ENCODE peak calls at places on chromosomes 3 and 15, in ten cellular contexts. One of them, this sample, is unnamed.
A peak's percentile ranks its signal among the peaks of the same experiment; 100 is the strongest.

GRCh38 chr15:31473384-31474058 is 146.9 kb downstream of the KLF13 start:
- DNase-seq in GM12865: peak; percentile 43
- DNase-seq in psoas muscle: no peak
- DNase-seq in stomach: peak; percentile 21
- DNase-seq in colonic mucosa: no peak
- DNase-seq in fibroblast of mammary gland: no peak
- DNase-seq in cardiac fibroblast: no peak
- DNase-seq in adrenal gland: peak; percentile 19
- DNase-seq in HL-60: no peak
- DNase-seq in fibroblast of lung: no peak
- DNase-seq in this sample: no peak

GRCh38 chr15:69236505-69236904 is 62.2 kb upstream of the PAQR5 start:
- DNase-seq in GM12865: no peak
- DNase-seq in psoas muscle: no peak
- DNase-seq in stomach: no peak
- DNase-seq in colonic mucosa: no peak
- DNase-seq in fibroblast of mammary gland: no peak
- DNase-seq in cardiac fibroblast: no peak
- DNase-seq in adrenal gland: no peak
- DNase-seq in HL-60: no peak
- DNase-seq in fibroblast of lung: no peak
- DNase-seq in this sample: no peak

GRCh38 chr15:32838338-32838737 is 120.5 kb downstream of the GREM1 start:
- DNase-seq in GM12865: no peak
- DNase-seq in psoas muscle: no peak
- DNase-seq in stomach: no peak
- DNase-seq in colonic mucosa: no peak
- DNase-seq in fibroblast of mammary gland: peak; percentile 14
- DNase-seq in cardiac fibroblast: no peak
- DNase-seq in adrenal gland: no peak
- DNase-seq in HL-60: no peak
- DNase-seq in fibroblast of lung: no peak
- DNase-seq in this sample: no peak

GRCh38 chr3:146152841-146153240 is 8.1 kb downstream of the PLOD2 start:
- DNase-seq in GM12865: no peak
- DNase-seq in psoas muscle: no peak
- DNase-seq in stomach: peak; percentile 32
- DNase-seq in colonic mucosa: no peak
- DNase-seq in fibroblast of mammary gland: no peak
- DNase-seq in cardiac fibroblast: no peak
- DNase-seq in adrenal gland: no peak
- DNase-seq in HL-60: no peak
- DNase-seq in fibroblast of lung: no peak
- DNase-seq in this sample: no peak

GRCh38 chr3:31968391-31968926 is 12.6 kb downstream of the OSBPL10 start:
- DNase-seq in GM12865: no peak
- DNase-seq in psoas muscle: no peak
- DNase-seq in stomach: no peak
- DNase-seq in colonic mucosa: no peak
- DNase-seq in fibroblast of mammary gland: peak; percentile 78
- DNase-seq in cardiac fibroblast: peak; percentile 90
- DNase-seq in adrenal gland: no peak
- DNase-seq in HL-60: no peak
- DNase-seq in fibroblast of lung: peak; percentile 76
- DNase-seq in this sample: no peak

GRCh38 chr3:56323986-56324420 is 144.3 kb downstream of the ERC2 start:
- DNase-seq in GM12865: no peak
- DNase-seq in psoas muscle: no peak
- DNase-seq in stomach: no peak
- DNase-seq in colonic mucosa: no peak
- DNase-seq in fibroblast of mammary gland: peak; percentile 60
- DNase-seq in cardiac fibroblast: peak; percentile 85
- DNase-seq in adrenal gland: peak; percentile 54
- DNase-seq in HL-60: no peak
- DNase-seq in fibroblast of lung: peak; percentile 53
- DNase-seq in this sample: no peak

GRCh38 chr3:154969366-154969765 is 110.8 kb upstream of the MME start:
- DNase-seq in GM12865: no peak
- DNase-seq in psoas muscle: no peak
- DNase-seq in stomach: no peak
- DNase-seq in colonic mucosa: no peak
- DNase-seq in fibroblast of mammary gland: no peak
- DNase-seq in cardiac fibroblast: no peak
- DNase-seq in adrenal gland: no peak
- DNase-seq in HL-60: no peak
- DNase-seq in fibroblast of lung: no peak
- DNase-seq in this sample: no peak

GRCh38 chr3:122577409-122578028 is at the start of gene PARP15:
- DNase-seq in GM12865: peak; percentile 74
- DNase-seq in psoas muscle: peak; percentile 49
- DNase-seq in stomach: no peak
- DNase-seq in colonic mucosa: peak; percentile 30
- DNase-seq in fibroblast of mammary gland: no peak
- DNase-seq in cardiac fibroblast: no peak
- DNase-seq in adrenal gland: no peak
- DNase-seq in HL-60: no peak
- DNase-seq in fibroblast of lung: peak; percentile 14
- DNase-seq in this sample: peak; percentile 77

GRCh38 chr3:61146010-61146569 is 105.2 kb downstream of the FHIT start:
- DNase-seq in GM12865: peak; percentile 10
- DNase-seq in psoas muscle: no peak
- DNase-seq in stomach: no peak
- DNase-seq in colonic mucosa: no peak
- DNase-seq in fibroblast of mammary gland: no peak
- DNase-seq in cardiac fibroblast: no peak
- DNase-seq in adrenal gland: no peak
- DNase-seq in HL-60: no peak
- DNase-seq in fibroblast of lung: no peak
- DNase-seq in this sample: no peak

GRCh38 chr3:108862865-108863798 is 40.5 kb downstream of the TRAT1 start:
- DNase-seq in GM12865: peak; percentile 4
- DNase-seq in psoas muscle: no peak
- DNase-seq in stomach: no peak
- DNase-seq in colonic mucosa: no peak
- DNase-seq in fibroblast of mammary gland: peak; percentile 80
- DNase-seq in cardiac fibroblast: peak; percentile 56
- DNase-seq in adrenal gland: no peak
- DNase-seq in HL-60: no peak
- DNase-seq in fibroblast of lung: peak; percentile 77
- DNase-seq in this sample: no peak

GRCh38 chr3:194337965-194338753 is 13.0 kb downstream of the CPN2 start:
- DNase-seq in GM12865: no peak
- DNase-seq in psoas muscle: no peak
- DNase-seq in stomach: no peak
- DNase-seq in colonic mucosa: no peak
- DNase-seq in fibroblast of mammary gland: peak; percentile 28
- DNase-seq in cardiac fibroblast: no peak
- DNase-seq in adrenal gland: no peak
- DNase-seq in HL-60: no peak
- DNase-seq in fibroblast of lung: peak; percentile 33
- DNase-seq in this sample: no peak

GRCh38 chr15:70203981-70204560 is 106.4 kb upstream of the TLE3 start:
- DNase-seq in GM12865: no peak
- DNase-seq in psoas muscle: no peak
- DNase-seq in stomach: no peak
- DNase-seq in colonic mucosa: no peak
- DNase-seq in fibroblast of mammary gland: no peak
- DNase-seq in cardiac fibroblast: no peak
- DNase-seq in adrenal gland: no peak
- DNase-seq in HL-60: no peak
- DNase-seq in fibroblast of lung: no peak
- DNase-seq in this sample: no peak

GRCh38 chr3:109071349-109072142 is 46.4 kb downstream of the MORC1 start:
- DNase-seq in GM12865: peak; percentile 31
- DNase-seq in psoas muscle: no peak
- DNase-seq in stomach: peak; percentile 29
- DNase-seq in colonic mucosa: no peak
- DNase-seq in fibroblast of mammary gland: no peak
- DNase-seq in cardiac fibroblast: no peak
- DNase-seq in adrenal gland: no peak
- DNase-seq in HL-60: peak; percentile 47
- DNase-seq in fibroblast of lung: no peak
- DNase-seq in this sample: peak; percentile 24

GRCh38 chr3:29686889-29687592 is 406.2 kb downstream of the RBMS3 start:
- DNase-seq in GM12865: peak; percentile 76
- DNase-seq in psoas muscle: no peak
- DNase-seq in stomach: no peak
- DNase-seq in colonic mucosa: no peak
- DNase-seq in fibroblast of mammary gland: peak; percentile 63
- DNase-seq in cardiac fibroblast: peak; percentile 74
- DNase-seq in adrenal gland: no peak
- DNase-seq in HL-60: no peak
- DNase-seq in fibroblast of lung: peak; percentile 70
- DNase-seq in this sample: peak; percentile 43

GRCh38 chr3:194269610-194270145 is 81.5 kb downstream of the CPN2 start:
- DNase-seq in GM12865: no peak
- DNase-seq in psoas muscle: peak; percentile 91
- DNase-seq in stomach: peak; percentile 58
- DNase-seq in colonic mucosa: peak; percentile 73
- DNase-seq in fibroblast of mammary gland: peak; percentile 72
- DNase-seq in cardiac fibroblast: peak; percentile 86
- DNase-seq in adrenal gland: peak; percentile 96
- DNase-seq in HL-60: no peak
- DNase-seq in fibroblast of lung: peak; percentile 78
- DNase-seq in this sample: peak; percentile 26

GRCh38 chr3:65562444-65562843 is 476.3 kb downstream of the MAGI1 start:
- DNase-seq in GM12865: no peak
- DNase-seq in psoas muscle: no peak
- DNase-seq in stomach: no peak
- DNase-seq in colonic mucosa: no peak
- DNase-seq in fibroblast of mammary gland: no peak
- DNase-seq in cardiac fibroblast: no peak
- DNase-seq in adrenal gland: no peak
- DNase-seq in HL-60: no peak
- DNase-seq in fibroblast of lung: no peak
- DNase-seq in this sample: no peak

GRCh38 chr3:84547971-84548970 is 410.5 kb upstream of the CADM2 start:
- DNase-seq in GM12865: peak; percentile 23
- DNase-seq in psoas muscle: peak; percentile 48
- DNase-seq in stomach: no peak
- DNase-seq in colonic mucosa: no peak
- DNase-seq in fibroblast of mammary gland: peak; percentile 10
- DNase-seq in cardiac fibroblast: peak; percentile 33
- DNase-seq in adrenal gland: peak; percentile 27
- DNase-seq in HL-60: peak; percentile 5
- DNase-seq in fibroblast of lung: peak; percentile 8
- DNase-seq in this sample: no peak

GRCh38 chr3:17038900-17039545 is 154.3 kb downstream of the PLCL2 start:
- DNase-seq in GM12865: no peak
- DNase-seq in psoas muscle: no peak
- DNase-seq in stomach: no peak
- DNase-seq in colonic mucosa: no peak
- DNase-seq in fibroblast of mammary gland: no peak
- DNase-seq in cardiac fibroblast: no peak
- DNase-seq in adrenal gland: no peak
- DNase-seq in HL-60: no peak
- DNase-seq in fibroblast of lung: no peak
- DNase-seq in this sample: no peak
- H3K4me3 ChIP-seq in GM12865: no peak overlapping the region
- H3K4me3 ChIP-seq in psoas muscle: no peak overlapping the region
- H3K4me3 ChIP-seq in stomach: no peak overlapping the region
- H3K4me3 ChIP-seq in colonic mucosa: no peak overlapping the region
- H3K4me3 ChIP-seq in fibroblast of mammary gland: no peak overlapping the region
- H3K4me3 ChIP-seq in cardiac fibroblast: no peak overlapping the region
- H3K4me3 ChIP-seq in adrenal gland: no peak overlapping the region
- H3K4me3 ChIP-seq in HL-60: no peak overlapping the region
- H3K4me3 ChIP-seq in fibroblast of lung: no peak overlapping the region
- H3K4me3 ChIP-seq in this sample: no peak overlapping the region

GRCh38 chr3:18575573-18575972 is 150.4 kb upstream of the SATB1 start:
- DNase-seq in GM12865: no peak
- DNase-seq in psoas muscle: no peak
- DNase-seq in stomach: no peak
- DNase-seq in colonic mucosa: no peak
- DNase-seq in fibroblast of mammary gland: no peak
- DNase-seq in cardiac fibroblast: peak; percentile 40
- DNase-seq in adrenal gland: no peak
- DNase-seq in HL-60: no peak
- DNase-seq in fibroblast of lung: no peak
- DNase-seq in this sample: no peak
- TF ChIP-seq CTCF in GM12865: no peak
- TF ChIP-seq CTCF in psoas muscle: no peak
- TF ChIP-seq CTCF in stomach: no peak
- TF ChIP-seq CTCF in colonic mucosa: no peak
- TF ChIP-seq CTCF in fibroblast of mammary gland: no peak
- TF ChIP-seq CTCF in cardiac fibroblast: no peak
- TF ChIP-seq CTCF in adrenal gland: no peak
- TF ChIP-seq CTCF in HL-60: no peak
- TF ChIP-seq CTCF in fibroblast of lung: no peak
- TF ChIP-seq CTCF in this sample: no peak

GRCh38 chr3:114218578-114219185 is 18.7 kb downstream of the ZNF80 start:
- DNase-seq in GM12865: no peak
- DNase-seq in psoas muscle: no peak
- DNase-seq in stomach: no peak
- DNase-seq in colonic mucosa: no peak
- DNase-seq in fibroblast of mammary gland: no peak
- DNase-seq in cardiac fibroblast: no peak
- DNase-seq in adrenal gland: no peak
- DNase-seq in HL-60: no peak
- DNase-seq in fibroblast of lung: no peak
- DNase-seq in this sample: no peak
- H3K4me3 ChIP-seq in GM12865: no peak overlapping the region
- H3K4me3 ChIP-seq in psoas muscle: no peak overlapping the region
- H3K4me3 ChIP-seq in stomach: no peak overlapping the region
- H3K4me3 ChIP-seq in colonic mucosa: no peak overlapping the region
- H3K4me3 ChIP-seq in fibroblast of mammary gland: no peak overlapping the region
- H3K4me3 ChIP-seq in cardiac fibroblast: no peak overlapping the region
- H3K4me3 ChIP-seq in adrenal gland: no peak overlapping the region
- H3K4me3 ChIP-seq in HL-60: no peak overlapping the region
- H3K4me3 ChIP-seq in fibroblast of lung: no peak overlapping the region
- H3K4me3 ChIP-seq in this sample: no peak overlapping the region

GRCh38 chr15:90664650-90665287 is 52.4 kb upstream of the BLM start:
- DNase-seq in GM12865: peak; percentile 76
- DNase-seq in psoas muscle: peak; percentile 80
- DNase-seq in stomach: no peak
- DNase-seq in colonic mucosa: peak; percentile 47
- DNase-seq in fibroblast of mammary gland: peak; percentile 51
- DNase-seq in cardiac fibroblast: peak; percentile 58
- DNase-seq in adrenal gland: no peak
- DNase-seq in HL-60: no peak
- DNase-seq in fibroblast of lung: peak; percentile 62
- DNase-seq in this sample: peak; percentile 77
- TF ChIP-seq CTCF in GM12865: no peak
- TF ChIP-seq CTCF in psoas muscle: no peak
- TF ChIP-seq CTCF in stomach: no peak
- TF ChIP-seq CTCF in colonic mucosa: no peak
- TF ChIP-seq CTCF in fibroblast of mammary gland: no peak
- TF ChIP-seq CTCF in cardiac fibroblast: no peak
- TF ChIP-seq CTCF in adrenal gland: no peak
- TF ChIP-seq CTCF in HL-60: no peak
- TF ChIP-seq CTCF in fibroblast of lung: no peak
- TF ChIP-seq CTCF in this sample: no peak

This sample was measured in GM06990.